ENCODE peak calls at places on chromosomes 7 and 10, in four cellular contexts. M, K, U and B are unnamed samples.
A peak's percentile ranks its signal among the peaks of the same experiment; 100 is the strongest.

GRCh38 chr7:2116903-2117680 is 115.7 kb downstream of the MAD1L1 start:
- DNase-seq in M (no peak), K (no peak), U (no peak), B (no peak)

GRCh38 chr7:138663741-138664710 is 37.1 kb downstream of the SVOPL start:
- DNase-seq in M (peak; percentile 20), K (no peak), U (no peak), B (no peak)

GRCh38 chr7:116187400-116187799 is 22.9 kb upstream of the TES start:
- DNase-seq in M (no peak), K (no peak), U (no peak), B (no peak)

GRCh38 chr7:121395961-121396757 is at the start of gene FAM3C:
- DNase-seq in M (peak; percentile 90), K (peak; percentile 69), U (peak; percentile 85), B (peak; percentile 56)

GRCh38 chr10:30985552-30985951 is 46.1 kb downstream of the ZNF438 start:
- DNase-seq in M (no peak), K (no peak), U (no peak), B (no peak)

GRCh38 chr10:124827474-124827873 is 25.9 kb downstream of the ABRAXAS2 start:
- DNase-seq in M (no peak), K (no peak), U (no peak), B (no peak)

GRCh38 chr10:2166061-2166460 is 428.7 kb upstream of the ADARB2 start:
- DNase-seq in M (no peak), K (no peak), U (no peak), B (no peak)

GRCh38 chr7:43198599-43199090 is 86.2 kb downstream of the HECW1 start:
- DNase-seq in M (no peak), K (no peak), U (no peak), B (no peak)

GRCh38 chr7:158868754-158869410 is 12.5 kb downstream of the DYNC2I1 start:
- DNase-seq in M (no peak), K (no peak), U (no peak), B (no peak)

GRCh38 chr10:45592432-45592831 is 80.1 kb downstream of the ZFAND4 start:
- DNase-seq in M (no peak), K (no peak), U (no peak), B (no peak)

GRCh38 chr10:30075487-30075886 is 16.1 kb upstream of the JCAD start:
- DNase-seq in M (no peak), K (no peak), U (no peak), B (no peak)

GRCh38 chr7:150410680-150411346 is 31.7 kb downstream of the ZNF775 start:
- DNase-seq in M (no peak), K (no peak), U (no peak), B (no peak)

GRCh38 chr7:47792521-47793121 is 155.6 kb downstream of the PKD1L1 start:
- DNase-seq in M (no peak), K (no peak), U (no peak), B (no peak)

GRCh38 chr10:6035926-6036575 is 26.1 kb downstream of the IL2RA start:
- DNase-seq in M (no peak), K (no peak), U (no peak), B (no peak)